ENCODE peak calls at places on chromosomes 11 and 22, in six cellular contexts. R is SJSA1, Z is substantia nigra, Y is Peyer's patch, E is cardiac muscle cell, M is lower lobe of right lung. C is an unnamed sample.

GRCh38 chr11:575324-575995 is 810 bp upstream of the PHRF1 start:
- DNase-seq in R (no peak), Z (no peak), Y (no peak), E (no peak), M (peak), C (no peak)

GRCh38 chr11:1830119-1830499 is 4.7 kb upstream of the SYT8 start:
- DNase-seq in R (peak), Z (no peak), Y (peak), E (peak), M (peak), C (no peak)

GRCh38 chr11:7227724-7228123 is 24.0 kb upstream of the SYT9 start:
- DNase-seq in R (no peak), Z (no peak), Y (no peak), E (no peak), M (no peak), C (no peak)

GRCh38 chr22:49629586-49630447 is 197.9 kb downstream of the BRD1 start:
- DNase-seq in R (no peak), Z (no peak), Y (no peak), E (no peak), M (peak), C (no peak)

GRCh38 chr22:46084943-46085830 is 65.1 kb upstream of the PPARA start:
- DNase-seq in R (peak), Z (no peak), Y (peak), E (peak), M (peak), C (no peak)

GRCh38 chr11:73758451-73758850 is 2.4 kb downstream of the RAB6A start:
- DNase-seq in R (no peak), Z (no peak), Y (no peak), E (no peak), M (no peak), C (no peak)

GRCh38 chr11:2665747-2666710 is 33.8 kb downstream of the KCNQ1OT1 start:
- DNase-seq in R (peak), Z (no peak), Y (peak), E (peak), M (no peak), C (no peak)

GRCh38 chr11:132131051-132131450 is 760.6 kb downstream of the NTM start:
- DNase-seq in R (no peak), Z (no peak), Y (no peak), E (peak), M (no peak), C (no peak)

GRCh38 chr11:77093987-77094840 is 8.4 kb upstream of the OMP start:
- DNase-seq in R (no peak), Z (no peak), Y (no peak), E (no peak), M (peak), C (no peak)

GRCh38 chr11:2151500-2152257 is 9.3 kb downstream of the INS start:
- DNase-seq in R (peak), Z (no peak), Y (peak), E (peak), M (peak), C (peak)

GRCh38 chr22:23756891-23757290 is 2.7 kb upstream of the VPREB3 start:
- DNase-seq in R (no peak), Z (no peak), Y (no peak), E (no peak), M (no peak), C (no peak)

GRCh38 chr11:70627219-70627618 is 228.9 kb downstream of the CTTN start:
- DNase-seq in R (no peak), Z (no peak), Y (no peak), E (no peak), M (no peak), C (no peak)

GRCh38 chr11:17498475-17498874 is 21.8 kb upstream of the ABCC8 start:
- DNase-seq in R (no peak), Z (no peak), Y (no peak), E (no peak), M (no peak), C (no peak)

GRCh38 chr11:23765862-23766261 is 731.0 kb upstream of the LUZP2 start:
- DNase-seq in R (no peak), Z (no peak), Y (no peak), E (no peak), M (no peak), C (no peak)

GRCh38 chr22:36206255-36206654 is 4.6 kb upstream of the APOL4 start:
- DNase-seq in R (no peak), Z (no peak), Y (no peak), E (no peak), M (no peak), C (no peak)

GRCh38 chr11:100805509-100806199 is 118.6 kb downstream of the ARHGAP42 start:
- DNase-seq in R (no peak), Z (no peak), Y (no peak), E (peak), M (no peak), C (no peak)

GRCh38 chr22:35230839-35231584 is 26.3 kb upstream of the HMGXB4 start:
- DNase-seq in R (no peak), Z (no peak), Y (no peak), E (no peak), M (no peak), C (no peak)

GRCh38 chr11:111395081-111395480 is 16.0 kb upstream of the POU2AF1 start:
- DNase-seq in R (no peak), Z (no peak), Y (no peak), E (no peak), M (no peak), C (no peak)

GRCh38 chr22:45082795-45083194 is 73.0 kb upstream of the PHF21B start:
- DNase-seq in R (no peak), Z (no peak), Y (no peak), E (peak), M (no peak), C (no peak)

GRCh38 chr22:47407626-47408025 is 645.2 kb downstream of the TBC1D22A start:
- DNase-seq in R (no peak), Z (no peak), Y (peak), E (no peak), M (no peak), C (no peak)

GRCh38 chr22:17106785-17107546 is 14.2 kb downstream of the TMEM121B start:
- DNase-seq in R (no peak), Z (no peak), Y (no peak), E (no peak), M (peak), C (no peak)

GRCh38 chr11:93530468-93530826 is 12.7 kb downstream of the SMCO4 start:
- DNase-seq in R (no peak), Z (no peak), Y (no peak), E (no peak), M (no peak), C (no peak)

GRCh38 chr11:128890543-128891409 is at the start of gene KCNJ5:
- DNase-seq in R (no peak), Z (no peak), Y (peak), E (no peak), M (peak), C (no peak)

GRCh38 chr11:119684361-119685072 is 44.5 kb downstream of the NECTIN1 start:
- DNase-seq in R (peak), Z (no peak), Y (no peak), E (peak), M (no peak), C (no peak)

GRCh38 chr22:23184764-23185113 is 4.4 kb downstream of the BCR start:
- DNase-seq in R (no peak), Z (no peak), Y (no peak), E (no peak), M (no peak), C (no peak)

GRCh38 chr11:73404048-73404447 is 27.8 kb downstream of the RELT start:
- DNase-seq in R (no peak), Z (peak), Y (peak), E (peak), M (peak), C (no peak)

GRCh38 chr22:37239336-37240239 is 4.5 kb downstream of the RAC2 start:
- DNase-seq in R (no peak), Z (no peak), Y (peak), E (no peak), M (peak), C (no peak)

GRCh38 chr11:100543386-100543785 is 143.7 kb upstream of the ARHGAP42 start:
- DNase-seq in R (no peak), Z (no peak), Y (no peak), E (no peak), M (no peak), C (no peak)

GRCh38 chr11:65225284-65226102 is 36.3 kb upstream of the POLA2 start:
- DNase-seq in R (no peak), Z (no peak), Y (peak), E (peak), M (peak), C (peak)

GRCh38 chr22:29299136-29299900 is 7.1 kb upstream of the GAS2L1 start:
- DNase-seq in R (no peak), Z (no peak), Y (no peak), E (no peak), M (no peak), C (no peak)

GRCh38 chr22:47210112-47210657 is 447.7 kb downstream of the TBC1D22A start:
- DNase-seq in R (no peak), Z (no peak), Y (no peak), E (no peak), M (no peak), C (no peak)

GRCh38 chr11:127651175-127651887 is 650.8 kb upstream of the KIRREL3 start:
- DNase-seq in R (peak), Z (no peak), Y (no peak), E (no peak), M (no peak), C (no peak)

DNA sequence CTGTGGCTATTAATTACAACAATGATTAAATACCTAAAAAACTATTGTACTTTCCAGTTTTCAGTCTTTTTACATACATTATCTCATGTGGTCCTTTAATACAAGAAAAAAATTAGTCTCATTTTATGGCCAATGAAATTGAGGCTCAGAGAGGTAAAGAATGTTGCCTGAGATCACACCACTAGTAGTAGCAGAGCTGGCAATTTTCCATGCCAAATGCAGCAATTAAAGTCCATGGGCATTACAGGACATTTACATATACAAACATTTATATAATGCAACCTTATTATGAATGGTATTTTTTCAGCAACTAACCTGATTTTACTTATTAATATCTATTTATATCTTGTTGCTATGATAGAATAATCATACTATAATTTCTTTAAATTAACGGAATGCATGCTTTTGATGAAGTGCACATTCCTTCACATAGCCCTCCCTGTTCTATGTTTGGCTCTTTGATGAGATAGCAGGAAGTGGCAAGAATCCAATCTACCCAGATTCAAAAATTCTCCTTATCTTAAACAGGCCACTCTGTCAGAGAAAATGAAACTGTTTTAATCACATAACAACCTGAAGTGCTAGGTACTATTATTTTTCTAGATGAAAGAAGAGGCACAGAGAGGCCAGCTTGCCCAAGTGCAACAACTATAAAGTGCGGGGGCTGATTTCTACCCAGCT is 120.9 kb upstream of the LDLRAD3 start:
- DNase-seq in R (no peak), Z (no peak), Y (no peak), E (no peak), M (no peak), C (no peak)
- H3K27ac ChIP-seq in R (no peak), Z (no peak), Y (no peak), E (no peak), M (no peak), C (no peak)

GRCh38 chr11:67581469-67581868 is 2.1 kb upstream of the GSTP1 start:
- DNase-seq in R (no peak), Z (no peak), Y (peak), E (no peak), M (peak), C (no peak)
- H3K27ac ChIP-seq in R (no peak), Z (no peak), Y (no peak), E (no peak), M (peak), C (no peak)

DNA sequence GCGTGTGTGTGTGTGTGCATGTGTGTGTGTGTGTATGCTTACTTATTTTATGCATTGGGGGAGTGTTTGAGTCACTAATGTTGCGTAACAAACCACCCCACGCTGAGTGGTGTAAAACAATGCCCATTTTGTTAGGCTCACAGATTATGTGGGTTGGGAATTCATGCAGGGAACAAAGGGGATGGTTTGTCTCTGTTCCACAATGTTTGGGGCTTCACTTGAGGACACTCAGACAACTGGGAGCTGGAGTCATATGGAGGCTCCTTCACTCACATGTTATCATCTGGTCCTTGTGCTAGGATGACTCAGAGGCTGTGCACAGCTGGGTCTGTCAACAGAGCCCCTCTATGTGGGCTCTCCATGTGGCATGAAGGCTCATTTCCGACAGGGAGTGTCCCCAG is 51.3 kb upstream of the LARGE1 start:
- DNase-seq in R (no peak), Z (no peak), Y (no peak), E (peak), M (no peak), C (no peak)
- H3K27ac ChIP-seq in R (no peak), Z (peak), Y (no peak), E (no peak), M (no peak), C (no peak)

GRCh38 chr22:38694945-38695344 is 5.8 kb downstream of the JOSD1 start:
- DNase-seq in R (no peak), Z (no peak), Y (no peak), E (no peak), M (no peak), C (no peak)

GRCh38 chr22:38697055-38697980 is 3.4 kb downstream of the JOSD1 start:
- DNase-seq in R (no peak), Z (no peak), Y (peak), E (peak), M (no peak), C (no peak)

GRCh38 chr22:38696606-38697005 is 4.1 kb downstream of the JOSD1 start:
- DNase-seq in R (peak), Z (no peak), Y (peak), E (peak), M (no peak), C (peak)

GRCh38 chr22:38698407-38699094 is 2.2 kb downstream of the JOSD1 start:
- DNase-seq in R (no peak), Z (no peak), Y (no peak), E (no peak), M (no peak), C (no peak)

DNA sequence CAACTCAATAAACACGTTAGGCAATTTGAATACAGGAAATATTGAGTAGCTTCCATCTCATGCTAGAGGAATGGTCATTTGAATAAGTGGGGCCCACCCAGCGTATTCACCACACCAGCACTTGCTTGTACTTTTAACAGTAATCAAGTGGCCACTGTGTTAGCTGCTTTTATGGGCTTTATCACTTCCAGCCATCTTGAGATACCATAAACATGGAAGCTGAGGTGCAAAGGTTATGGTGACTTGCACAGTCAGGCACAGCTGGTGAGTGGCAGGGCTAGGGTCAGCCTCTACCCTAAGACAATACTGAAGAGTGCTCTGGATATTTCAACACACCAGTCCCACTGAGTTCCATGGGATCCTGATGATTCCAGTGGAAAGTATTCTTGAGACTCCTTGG is 6.7 kb downstream of the JOSD1 start:
- DNase-seq in R (no peak), Z (no peak), Y (peak), E (no peak), M (no peak), C (no peak)
- H3K27ac ChIP-seq in R (no peak), Z (no peak), Y (no peak), E (no peak), M (no peak), C (no peak)

DNA sequence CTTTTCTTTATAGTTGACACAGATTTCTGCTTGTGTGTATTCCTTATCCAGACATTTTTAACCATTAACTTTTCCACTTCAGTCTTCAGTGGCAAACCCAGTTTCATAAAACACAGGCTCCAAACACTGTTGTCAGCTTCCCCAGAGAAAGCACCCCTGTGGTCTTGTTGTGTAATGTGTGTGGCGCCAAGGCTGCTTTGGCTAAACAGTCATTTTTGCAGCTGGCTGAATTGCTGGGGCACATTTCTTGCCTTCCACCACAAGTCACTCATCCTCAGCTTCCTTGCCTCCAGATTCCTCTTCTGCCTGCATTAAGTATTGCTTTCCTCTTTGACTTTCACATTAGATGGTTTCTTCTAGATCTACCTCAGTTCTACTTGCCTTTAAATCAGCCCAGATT is 40.5 kb downstream of the ARHGAP1 start:
- DNase-seq in R (no peak), Z (no peak), Y (no peak), E (peak), M (no peak), C (no peak)
- H3K27ac ChIP-seq in R (no peak), Z (peak), Y (no peak), E (no peak), M (no peak), C (no peak)

DNA sequence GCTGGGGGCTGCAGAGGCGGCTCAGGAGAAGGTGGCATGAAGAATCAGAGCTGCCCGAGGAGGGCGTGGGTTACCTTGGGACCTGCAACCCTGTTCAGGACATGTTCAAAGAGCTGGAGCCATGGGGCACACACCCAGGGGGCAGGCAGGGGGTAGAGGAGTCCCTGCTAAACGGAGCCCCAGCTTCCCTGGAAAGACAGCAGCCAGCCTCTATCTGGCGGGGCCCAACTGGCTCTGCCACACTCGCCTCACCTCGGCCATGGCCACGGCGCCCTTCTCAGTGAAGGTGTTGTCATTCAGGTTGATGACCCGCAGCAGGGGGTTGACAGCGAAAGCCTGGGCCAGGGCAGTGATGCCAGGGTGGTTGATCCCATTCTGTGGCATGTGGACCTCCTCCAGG is 17.0 kb upstream of the CHADL start:
- DNase-seq in R (no peak), Z (no peak), Y (no peak), E (no peak), M (no peak), C (no peak)
- H3K27ac ChIP-seq in R (no peak), Z (no peak), Y (no peak), E (no peak), M (no peak), C (no peak)

GRCh38 chr11:12165237-12165875 is 55.0 kb downstream of the MICAL2 start:
- DNase-seq in R (no peak), Z (no peak), Y (peak), E (no peak), M (no peak), C (no peak)
- H3K27ac ChIP-seq in R (peak), Z (no peak), Y (no peak), E (peak), M (no peak), C (no peak)

GRCh38 chr11:12173111-12173510 is 62.7 kb downstream of the MICAL2 start:
- DNase-seq in R (no peak), Z (no peak), Y (no peak), E (no peak), M (no peak), C (no peak)

GRCh38 chr11:12172493-12173013 is 62.2 kb downstream of the MICAL2 start:
- DNase-seq in R (no peak), Z (no peak), Y (no peak), E (no peak), M (no peak), C (no peak)

GRCh38 chr11:12175694-12176241 is 65.4 kb downstream of the MICAL2 start:
- DNase-seq in R (peak), Z (no peak), Y (no peak), E (peak), M (no peak), C (no peak)

GRCh38 chr11:12171921-12172320 is 61.5 kb downstream of the MICAL2 start:
- DNase-seq in R (no peak), Z (no peak), Y (no peak), E (no peak), M (no peak), C (no peak)

DNA sequence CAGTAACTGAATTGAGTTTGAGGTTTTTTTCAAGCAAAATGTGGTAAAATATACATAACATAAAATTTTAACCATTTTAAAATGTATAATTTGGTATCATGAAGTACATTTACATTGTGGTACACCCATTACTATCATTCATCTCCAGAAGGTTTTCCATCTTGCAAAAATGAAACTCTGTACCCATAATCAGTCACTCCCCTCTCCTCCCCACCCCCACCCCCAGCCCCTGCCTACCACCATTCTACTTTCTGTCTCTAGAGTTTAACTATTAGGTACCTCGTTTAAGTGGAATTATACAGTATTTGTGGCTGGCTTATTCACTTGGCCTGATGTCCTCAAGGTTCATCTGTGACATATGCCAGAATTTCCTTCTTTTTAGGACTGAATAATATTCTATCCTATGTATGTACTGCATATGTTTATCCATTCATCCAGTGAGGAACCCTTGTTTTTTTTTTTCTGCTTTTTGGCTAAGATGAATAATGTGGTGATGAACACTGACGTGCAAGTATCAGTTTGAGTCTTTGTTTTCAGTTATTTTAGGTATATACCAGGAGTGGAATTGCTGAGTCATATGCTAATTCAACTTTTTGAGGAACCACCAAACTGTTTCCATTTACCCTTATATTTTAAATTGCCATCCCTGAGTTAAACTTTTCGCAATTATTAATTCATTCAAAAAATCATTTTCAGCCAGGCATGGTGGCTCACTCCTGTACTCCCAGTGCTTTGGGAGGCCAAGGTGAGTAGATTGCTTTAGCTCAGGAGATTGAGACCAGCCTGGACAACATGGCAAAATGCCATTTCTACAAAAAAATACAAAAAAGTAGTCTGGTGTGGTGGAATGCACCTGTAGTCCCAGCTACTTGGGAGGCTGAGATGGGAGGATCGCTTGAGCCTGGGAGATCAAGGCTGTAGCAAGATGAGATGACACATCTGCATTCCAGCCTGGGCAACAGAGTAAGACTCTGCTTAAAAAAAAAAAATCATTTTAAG is 64.1 kb downstream of the MICAL2 start:
- DNase-seq in R (no peak), Z (no peak), Y (no peak), E (peak), M (no peak), C (no peak)
- H3K27ac ChIP-seq in R (peak), Z (no peak), Y (no peak), E (peak), M (no peak), C (no peak)